ENCODE peak calls at places on chromosomes 3 and 15, in nine cellular contexts. T is Jurkat, Clone E6-1; Q is hepatocyte; C is GM12865; G is fibroblast of lung; O is ascending aorta; U is ovary; N is fibroblast of mammary gland; B is NB4. V is an unnamed sample.

GRCh38 chr3:11059090-11059798 is 66.7 kb downstream of the SLC6A1 start:
- DNase-seq in T (peak), Q (peak), C (peak), G (peak), O (peak), U (peak), N (peak), B (peak), V (peak)

GRCh38 chr15:28051920-28052633 is 47.0 kb downstream of the OCA2 start:
- DNase-seq in T (no peak), Q (no peak), C (no peak), G (no peak), O (no peak), U (no peak), N (no peak), B (no peak), V (no peak)

GRCh38 chr15:75647370-75648155 is at the start of gene SNX33:
- DNase-seq in T (no peak), Q (peak), C (peak), G (peak), O (peak), U (peak), N (peak), B (peak), V (peak)

GRCh38 chr3:114527036-114527644 is 233.3 kb downstream of the TIGIT start:
- DNase-seq in T (no peak), Q (no peak), C (peak), G (peak), O (no peak), U (no peak), N (peak), B (no peak), V (peak)

GRCh38 chr15:92763459-92763858 is 107.9 kb upstream of the FAM174B start:
- DNase-seq in T (no peak), Q (no peak), C (peak), G (no peak), O (no peak), U (no peak), N (no peak), B (peak), V (no peak)

GRCh38 chr15:50051811-50052419 is 67.1 kb downstream of the ATP8B4 start:
- DNase-seq in T (peak), Q (peak), C (peak), G (peak), O (peak), U (peak), N (peak), B (peak), V (peak)

GRCh38 chr3:194296832-194297666 is 54.1 kb downstream of the CPN2 start:
- DNase-seq in T (no peak), Q (peak), C (no peak), G (no peak), O (no peak), U (peak), N (no peak), B (no peak), V (no peak)

GRCh38 chr3:187063286-187064081 is 75.8 kb downstream of the RPL39L start:
- DNase-seq in T (peak), Q (no peak), C (peak), G (no peak), O (no peak), U (no peak), N (no peak), B (peak), V (no peak)

GRCh38 chr15:94749848-94750617 is 518.7 kb downstream of the MCTP2 start:
- DNase-seq in T (no peak), Q (no peak), C (no peak), G (peak), O (no peak), U (peak), N (no peak), B (no peak), V (peak)

GRCh38 chr15:95887666-95888480 is 442.6 kb upstream of the NR2F2 start:
- DNase-seq in T (no peak), Q (no peak), C (no peak), G (no peak), O (no peak), U (no peak), N (no peak), B (no peak), V (peak)

GRCh38 chr3:52022323-52023100 is 26.8 kb upstream of the RPL29 start:
- DNase-seq in T (no peak), Q (no peak), C (no peak), G (no peak), O (peak), U (no peak), N (peak), B (peak), V (no peak)

GRCh38 chr15:85879334-85880163 is 84.8 kb upstream of the KLHL25 start:
- DNase-seq in T (no peak), Q (peak), C (no peak), G (no peak), O (no peak), U (no peak), N (no peak), B (peak), V (no peak)

GRCh38 chr15:63041982-63042878 is at the start of gene TPM1:
- DNase-seq in T (no peak), Q (peak), C (no peak), G (peak), O (peak), U (peak), N (peak), B (no peak), V (peak)

GRCh38 chr15:44084171-44084570 is 110.9 kb downstream of the FRMD5 start:
- DNase-seq in T (no peak), Q (no peak), C (no peak), G (no peak), O (no peak), U (no peak), N (no peak), B (no peak), V (no peak)

GRCh38 chr3:171788546-171789351 is 21.5 kb downstream of the PLD1 start:
- DNase-seq in T (peak), Q (peak), C (no peak), G (peak), O (no peak), U (no peak), N (peak), B (peak), V (peak)

GRCh38 chr3:51955893-51956770 is 951 bp downstream of the GPR62 start:
- DNase-seq in T (no peak), Q (peak), C (no peak), G (peak), O (peak), U (peak), N (peak), B (peak), V (peak)

GRCh38 chr15:42087460-42087859 is 6.9 kb downstream of the PLA2G4D start:
- DNase-seq in T (no peak), Q (no peak), C (no peak), G (no peak), O (no peak), U (no peak), N (no peak), B (no peak), V (no peak)

GRCh38 chr3:133097214-133097613 is 59.0 kb downstream of the TMEM108 start:
- DNase-seq in T (no peak), Q (no peak), C (no peak), G (peak), O (no peak), U (no peak), N (peak), B (no peak), V (no peak)

GRCh38 chr3:37730825-37731224 is 130.9 kb upstream of the CTDSPL start:
- DNase-seq in T (no peak), Q (no peak), C (no peak), G (no peak), O (no peak), U (no peak), N (no peak), B (no peak), V (no peak)

GRCh38 chr3:150627557-150627956 is 24.4 kb downstream of the SELENOT start:
- DNase-seq in T (no peak), Q (peak), C (no peak), G (peak), O (no peak), U (no peak), N (no peak), B (no peak), V (peak)

GRCh38 chr3:197335428-197336132 is 37.2 kb upstream of the DLG1 start:
- DNase-seq in T (no peak), Q (no peak), C (no peak), G (no peak), O (peak), U (no peak), N (no peak), B (peak), V (no peak)

GRCh38 chr3:27559381-27559780 is 75.2 kb upstream of the SLC4A7 start:
- DNase-seq in T (no peak), Q (no peak), C (no peak), G (no peak), O (no peak), U (no peak), N (no peak), B (no peak), V (no peak)

GRCh38 chr15:53746101-53746500 is 13.4 kb downstream of the WDR72 start:
- DNase-seq in T (no peak), Q (no peak), C (peak), G (no peak), O (no peak), U (no peak), N (no peak), B (no peak), V (no peak)

GRCh38 chr15:93730724-93731123 is 500.6 kb upstream of the MCTP2 start:
- DNase-seq in T (no peak), Q (no peak), C (no peak), G (no peak), O (no peak), U (no peak), N (no peak), B (no peak), V (no peak)

GRCh38 chr3:167162083-167162482 is 218.0 kb downstream of the ZBBX start:
- DNase-seq in T (no peak), Q (no peak), C (no peak), G (no peak), O (no peak), U (no peak), N (no peak), B (peak), V (no peak)

GRCh38 chr3:184568918-184569829 is 7.6 kb downstream of the EPHB3 start:
- DNase-seq in T (no peak), Q (peak), C (no peak), G (peak), O (peak), U (peak), N (peak), B (peak), V (peak)

GRCh38 chr3:58528629-58529028 is 8.4 kb downstream of the ACOX2 start:
- DNase-seq in T (no peak), Q (peak), C (no peak), G (peak), O (no peak), U (no peak), N (peak), B (no peak), V (peak)

GRCh38 chr3:36911990-36912804 is 32.7 kb downstream of the TRANK1 start:
- DNase-seq in T (peak), Q (peak), C (peak), G (peak), O (no peak), U (no peak), N (peak), B (peak), V (peak)

GRCh38 chr3:188046561-188047213 is 107.3 kb upstream of the LPP start:
- DNase-seq in T (no peak), Q (no peak), C (no peak), G (no peak), O (no peak), U (no peak), N (no peak), B (no peak), V (peak)

GRCh38 chr3:162224736-162225135 is 728.1 kb downstream of the OTOL1 start:
- DNase-seq in T (no peak), Q (no peak), C (no peak), G (no peak), O (no peak), U (no peak), N (peak), B (no peak), V (peak)

GRCh38 chr15:31472636-31473383 is 146.2 kb downstream of the KLF13 start:
- DNase-seq in T (peak), Q (no peak), C (peak), G (peak), O (peak), U (peak), N (peak), B (no peak), V (peak)

GRCh38 chr3:130834476-130834875 is 59.4 kb upstream of the ATP2C1 start:
- DNase-seq in T (no peak), Q (peak), C (no peak), G (no peak), O (no peak), U (no peak), N (peak), B (no peak), V (no peak)

GRCh38 chr3:120506076-120506827 is 55.5 kb upstream of the FSTL1 start:
- DNase-seq in T (no peak), Q (no peak), C (no peak), G (no peak), O (no peak), U (no peak), N (peak), B (no peak), V (no peak)

GRCh38 chr3:120503727-120504616 is 53.2 kb upstream of the FSTL1 start:
- DNase-seq in T (no peak), Q (no peak), C (no peak), G (no peak), O (no peak), U (no peak), N (no peak), B (no peak), V (no peak)

GRCh38 chr3:120512655-120513054 is 61.9 kb upstream of the FSTL1 start:
- DNase-seq in T (no peak), Q (no peak), C (no peak), G (no peak), O (no peak), U (no peak), N (no peak), B (no peak), V (no peak)

GRCh38 chr3:120502116-120502515 is 51.3 kb upstream of the FSTL1 start:
- DNase-seq in T (no peak), Q (no peak), C (no peak), G (no peak), O (no peak), U (no peak), N (no peak), B (no peak), V (no peak)

GRCh38 chr3:120506828-120507774 is 56.3 kb upstream of the FSTL1 start:
- DNase-seq in T (peak), Q (peak), C (peak), G (peak), O (peak), U (peak), N (peak), B (peak), V (peak)
- H3K4me3 ChIP-seq in T (no peak), Q (no peak), C (no peak), G (no peak), O (no peak), U (no peak), N (no peak), B (no peak), V (no peak)

DNA sequence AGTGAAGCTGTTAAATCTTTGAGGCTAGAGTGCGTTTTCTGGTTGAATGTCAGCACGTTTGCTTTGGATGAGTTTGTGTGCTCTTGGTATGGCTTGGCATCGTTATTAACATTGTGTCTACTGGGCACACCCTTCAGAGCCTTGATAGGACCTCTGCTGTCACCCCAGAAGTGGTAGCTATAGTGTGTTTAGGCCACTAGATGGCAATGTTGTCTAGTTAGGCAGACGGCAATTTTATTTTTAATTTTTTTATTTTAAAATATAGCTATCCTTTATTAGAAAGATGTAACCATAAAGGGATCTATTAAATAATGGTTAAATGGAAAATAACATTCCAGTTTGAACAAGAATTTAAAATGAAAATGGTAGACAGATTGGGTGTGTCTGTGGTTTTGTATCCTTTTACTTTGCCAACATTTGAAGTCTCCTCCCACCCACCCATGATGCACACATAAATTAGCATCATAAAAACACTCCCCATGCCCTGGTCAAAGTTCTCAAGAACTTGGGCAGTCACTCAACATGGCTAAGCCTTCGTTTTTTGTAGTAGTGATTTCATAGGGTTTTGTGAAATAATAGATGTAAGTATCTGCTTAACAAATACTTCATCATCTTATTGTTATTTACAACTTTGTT is 200.7 kb downstream of the KCNH8 start:
- DNase-seq in T (peak), Q (peak), C (peak), G (peak), O (no peak), U (no peak), N (peak), B (peak), V (peak)
- H3K4me3 ChIP-seq in T (no peak), Q (no peak), C (no peak), G (no peak), O (no peak), U (no peak), N (no peak), B (no peak), V (no peak)

GRCh38 chr15:34582461-34583357 is 742 bp downstream of the GOLGA8B start:
- DNase-seq in T (peak), Q (peak), C (peak), G (peak), O (no peak), U (no peak), N (no peak), B (peak), V (peak)

GRCh38 chr15:34583399-34584320 is at the start of gene GOLGA8B:
- DNase-seq in T (peak), Q (peak), C (peak), G (peak), O (peak), U (peak), N (peak), B (peak), V (peak)

GRCh38 chr15:34584321-34584668 is 844 bp upstream of the GOLGA8B start:
- DNase-seq in T (no peak), Q (no peak), C (no peak), G (no peak), O (no peak), U (no peak), N (no peak), B (peak), V (no peak)

GRCh38 chr15:34584996-34585395 is 1.5 kb upstream of the GOLGA8B start:
- DNase-seq in T (no peak), Q (no peak), C (no peak), G (no peak), O (no peak), U (no peak), N (no peak), B (no peak), V (no peak)

GRCh38 chr15:34588046-34588674 is 4.7 kb upstream of the GOLGA8B start:
- DNase-seq in T (peak), Q (peak), C (peak), G (peak), O (peak), U (peak), N (peak), B (peak), V (peak)
- H3K4me3 ChIP-seq in T (peak), Q (no peak), C (peak), G (peak), O (peak), U (peak), N (peak), B (no peak), V (peak)

GRCh38 chr15:88911766-88912118 is 1.4 kb downstream of the MFGE8 start:
- DNase-seq in T (no peak), Q (peak), C (no peak), G (no peak), O (peak), U (no peak), N (peak), B (no peak), V (peak)
- H3K4me3 ChIP-seq in T (no peak), Q (peak), C (no peak), G (peak), O (peak), U (peak), N (peak), B (no peak), V (peak)

DNA sequence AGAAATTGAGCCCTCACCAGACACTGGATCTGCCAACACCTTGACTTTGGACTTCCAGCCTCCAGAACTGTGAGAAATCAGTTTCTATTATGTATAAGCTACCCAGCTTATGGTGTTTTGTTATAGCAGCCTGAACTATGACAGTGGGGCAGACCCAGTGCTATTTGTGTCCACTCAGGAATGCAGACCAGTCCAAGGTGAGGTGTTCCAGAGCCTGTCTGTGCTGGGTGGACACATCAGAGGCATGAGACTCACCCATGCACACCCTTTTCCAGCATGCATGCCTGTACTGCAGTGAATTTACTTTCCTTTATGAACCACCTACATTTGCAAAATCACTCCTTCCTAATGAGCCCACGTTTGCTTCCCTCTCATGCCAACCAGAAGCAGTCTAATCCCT is 27.6 kb upstream of the DET1 start:
- DNase-seq in T (no peak), Q (no peak), C (no peak), G (no peak), O (no peak), U (no peak), N (no peak), B (no peak), V (no peak)
- H3K4me3 ChIP-seq in T (no peak), Q (no peak), C (no peak), G (no peak), O (no peak), U (no peak), N (no peak), B (no peak), V (no peak)

DNA sequence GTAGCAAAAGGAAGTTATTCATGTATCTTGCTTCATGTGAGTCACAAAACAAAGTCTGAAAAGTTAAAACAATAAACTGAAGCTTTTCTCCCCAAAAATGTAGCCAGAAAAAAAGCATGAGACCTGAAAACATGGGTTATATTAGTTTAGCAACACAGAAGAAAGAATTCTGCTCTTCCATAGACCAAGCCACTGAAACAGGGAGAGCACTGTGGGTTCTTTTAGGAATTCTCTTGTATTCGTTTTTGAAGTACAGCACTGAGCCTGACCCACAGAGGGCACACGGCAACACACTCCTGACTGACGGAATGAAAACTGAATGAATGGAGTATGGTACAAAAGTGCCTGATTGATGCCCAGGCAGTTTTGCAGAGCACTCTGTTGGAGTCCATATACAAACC is 66.6 kb downstream of the TM4SF4 start:
- DNase-seq in T (no peak), Q (no peak), C (no peak), G (peak), O (no peak), U (no peak), N (no peak), B (no peak), V (peak)
- H3K4me3 ChIP-seq in T (no peak), Q (no peak), C (no peak), G (no peak), O (no peak), U (no peak), N (no peak), B (no peak), V (no peak)

DNA sequence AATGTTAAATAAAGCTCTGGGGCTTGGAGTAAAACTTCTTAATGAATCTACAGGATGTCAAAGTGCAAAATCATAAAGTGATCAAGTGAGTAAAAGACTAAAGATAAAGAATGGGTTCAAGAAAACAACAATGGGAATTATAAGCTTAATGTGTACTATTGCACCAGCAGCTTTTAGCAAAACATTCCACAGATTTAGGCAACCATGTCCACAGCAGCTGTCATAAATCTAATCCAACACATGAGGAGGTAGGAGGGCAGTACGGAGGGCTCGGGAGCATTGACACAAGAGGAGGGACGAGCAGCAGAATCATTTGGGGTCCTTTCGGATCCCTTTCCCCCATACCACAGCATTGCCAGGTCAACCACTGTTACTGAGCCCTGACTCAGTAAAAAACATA is 464.3 kb upstream of the WNT5A start:
- DNase-seq in T (no peak), Q (no peak), C (no peak), G (no peak), O (no peak), U (no peak), N (no peak), B (no peak), V (peak)
- H3K4me3 ChIP-seq in T (no peak), Q (no peak), C (no peak), G (no peak), O (no peak), U (no peak), N (no peak), B (no peak), V (no peak)

GRCh38 chr15:59746777-59747176 is 57.7 kb upstream of the BNIP2 start:
- DNase-seq in T (no peak), Q (no peak), C (peak), G (no peak), O (no peak), U (no peak), N (no peak), B (peak), V (no peak)

GRCh38 chr15:59751552-59752413 is 62.7 kb upstream of the BNIP2 start:
- DNase-seq in T (peak), Q (no peak), C (peak), G (peak), O (no peak), U (no peak), N (peak), B (peak), V (peak)
- H3K4me3 ChIP-seq in T (no peak), Q (no peak), C (no peak), G (no peak), O (no peak), U (no peak), N (no peak), B (no peak), V (no peak)

V was measured in fibroblast of villous mesenchyme.